ENCODE peak calls at places on chromosomes 6 and 20, in four cellular contexts. F, C, H and Z are unnamed samples.

GRCh38 chr20:8527998-8528397 is 395.9 kb downstream of the PLCB1 start:
- DNase-seq in F (no peak), C (peak; percentile 91), H (peak; percentile 81), Z (no peak)

GRCh38 chr20:25863536-25864325 is 167.1 kb upstream of the ZNF337 start:
- DNase-seq in F (no peak), C (no peak), H (peak; percentile 48), Z (no peak)

GRCh38 chr20:41617059-41617921 is 887 bp downstream of the CHD6 start:
- DNase-seq in F (peak; percentile 73), C (peak; percentile 49), H (peak; percentile 47), Z (peak; percentile 30)

GRCh38 chr6:26556263-26557070 is 18.3 kb downstream of the HMGN4 start:
- DNase-seq in F (peak; percentile 46), C (peak; percentile 95), H (peak; percentile 96), Z (peak; percentile 75)

GRCh38 chr20:571754-572331 is 28.3 kb upstream of the CSNK2A1 start:
- DNase-seq in F (peak; percentile 66), C (peak; percentile 33), H (peak; percentile 18), Z (no peak)

GRCh38 chr6:79949235-79949634 is 1.9 kb upstream of the ELOVL4 start:
- DNase-seq in F (peak; percentile 56), C (peak; percentile 80), H (peak; percentile 69), Z (peak; percentile 22)

GRCh38 chr20:17168026-17168612 is 58.7 kb upstream of the PCSK2 start:
- DNase-seq in F (no peak), C (no peak), H (no peak), Z (no peak)

GRCh38 chr6:44253307-44254101 is 3.8 kb downstream of the SLC35B2 start:
- DNase-seq in F (no peak), C (no peak), H (peak; percentile 65), Z (no peak)

GRCh38 chr6:73451166-73452106 is 661 bp downstream of the CGAS start:
- DNase-seq in F (no peak), C (peak; percentile 61), H (peak; percentile 54), Z (peak; percentile 39)

GRCh38 chr6:42774201-42774600 is 7.7 kb upstream of the BICRAL start:
- DNase-seq in F (no peak), C (no peak), H (no peak), Z (no peak)

GRCh38 chr6:33407132-33407718 is 3.6 kb upstream of the PHF1 start:
- DNase-seq in F (no peak), C (peak; percentile 79), H (peak; percentile 49), Z (peak; percentile 44)

GRCh38 chr6:111909238-111909637 is 36.0 kb upstream of the FYN start:
- DNase-seq in F (no peak), C (no peak), H (no peak), Z (no peak)